ENCODE peak calls at places on chromosomes 1 and 21, in eight cellular contexts. G, H, R, D, A, T, V and O are unnamed samples.

GRCh38 chr1:22745675-22746585 is 35.3 kb downstream of the EPHB2 start:
- DNase-seq in V (no peak), G (no peak), R (no peak), H (no peak), D (peak; percentile 23), T (peak; percentile 60), A (no peak), O (no peak)

GRCh38 chr1:111990878-111991760 is 1.7 kb upstream of the KCND3 start:
- DNase-seq in V (peak; percentile 38), H (no peak), T (peak; percentile 8), D (peak; percentile 55), G (no peak), A (no peak), R (peak; percentile 83), O (peak; percentile 40)

GRCh38 chr1:41353744-41354143 is 7.5 kb upstream of the FOXO6 start:
- DNase-seq in A (no peak), V (no peak), G (no peak), T (no peak), D (peak; percentile 74), H (no peak), R (no peak), O (no peak)

GRCh38 chr1:46003315-46003714 is 129.1 kb downstream of the PIK3R3 start:
- DNase-seq in R (no peak), V (no peak), D (no peak), G (no peak), A (no peak), T (no peak), H (no peak), O (no peak)

GRCh38 chr1:3654549-3655281 is 2.4 kb downstream of the TP73 start:
- DNase-seq in H (no peak), G (no peak), A (no peak), T (no peak), R (no peak), D (no peak), V (no peak), O (no peak)

GRCh38 chr1:20370628-20371200 is 80.0 kb downstream of the VWA5B1 start:
- DNase-seq in D (no peak), G (no peak), H (no peak), T (no peak), R (no peak), A (no peak), V (no peak), O (no peak)

GRCh38 chr21:34189506-34189905 is 116.1 kb downstream of the MRPS6 start:
- DNase-seq in V (no peak), A (no peak), H (no peak), G (no peak), T (no peak), D (no peak), R (no peak), O (no peak)

GRCh38 chr1:117066367-117066766 is 6.2 kb downstream of the TTF2 start:
- DNase-seq in T (no peak), R (no peak), G (no peak), H (no peak), A (no peak), V (no peak), D (no peak), O (no peak)

GRCh38 chr21:17554619-17555472 is 42.0 kb downstream of the CXADR start:
- DNase-seq in H (no peak), G (no peak), T (peak; percentile 12), V (no peak), R (no peak), A (no peak), D (no peak), O (no peak)

GRCh38 chr1:185238447-185238846 is 78.6 kb downstream of the IVNS1ABP start:
- DNase-seq in G (no peak), D (no peak), H (no peak), R (no peak), V (no peak), T (peak; percentile 54), A (no peak), O (no peak)

GRCh38 chr1:63405987-63406386 is 38.6 kb downstream of the ALG6 start:
- DNase-seq in R (no peak), H (no peak), V (no peak), G (no peak), T (no peak), A (no peak), D (no peak), O (no peak)

GRCh38 chr1:217650674-217651073 is 19.5 kb downstream of the SPATA17 start:
- DNase-seq in T (no peak), R (no peak), A (no peak), G (no peak), V (no peak), H (no peak), D (no peak), O (no peak)

GRCh38 chr1:214404571-214405213 is 123.7 kb downstream of the SMYD2 start:
- DNase-seq in R (no peak), H (no peak), D (no peak), G (no peak), T (peak; percentile 60), V (no peak), A (no peak), O (no peak)

GRCh38 chr1:229280921-229281320 is 10.0 kb downstream of the RAB4A start:
- DNase-seq in T (no peak), D (no peak), G (no peak), H (no peak), V (no peak), A (no peak), R (no peak), O (no peak)

GRCh38 chr1:3786468-3787346 is 9.6 kb downstream of the LRRC47 start:
- DNase-seq in H (no peak), T (no peak), R (no peak), G (no peak), A (no peak), D (no peak), V (no peak), O (no peak)

GRCh38 chr1:214146523-214146922 is 134.4 kb upstream of the SMYD2 start:
- DNase-seq in R (no peak), T (no peak), G (no peak), H (no peak), D (peak; percentile 24), V (no peak), A (no peak), O (no peak)

GRCh38 chr21:38297193-38297592 is 40.4 kb downstream of the KCNJ15 start:
- DNase-seq in V (no peak), G (no peak), A (no peak), R (no peak), T (peak; percentile 58), D (no peak), H (no peak), O (no peak)

GRCh38 chr1:54882483-54882882 is 4.5 kb downstream of the DHCR24 start:
- DNase-seq in A (no peak), H (no peak), G (no peak), V (no peak), R (no peak), T (no peak), D (no peak), O (no peak)

GRCh38 chr1:79042117-79042516 is 35.6 kb upstream of the ADGRL4 start:
- DNase-seq in D (no peak), A (no peak), G (no peak), V (no peak), R (no peak), H (no peak), T (peak; percentile 40), O (no peak)

GRCh38 chr1:12191242-12192032 is 24.6 kb downstream of the TNFRSF1B start:
- DNase-seq in V (no peak), D (no peak), G (no peak), H (no peak), T (no peak), A (no peak), R (no peak), O (no peak)

GRCh38 chr1:246726255-246726679 is 2.1 kb downstream of the SCCPDH start:
- DNase-seq in H (no peak), G (no peak), A (no peak), D (no peak), R (no peak), T (no peak), V (no peak), O (no peak)

GRCh38 chr1:184315254-184315653 is 71.6 kb upstream of the C1orf21 start:
- DNase-seq in H (no peak), T (peak; percentile 42), A (no peak), D (no peak), R (no peak), G (no peak), V (no peak), O (no peak)

GRCh38 chr1:38741341-38741740 is 118.2 kb downstream of the RRAGC start:
- DNase-seq in V (no peak), T (no peak), D (no peak), A (no peak), G (no peak), R (no peak), H (no peak), O (no peak)

GRCh38 chr1:232149302-232150201 is 480.4 kb downstream of the SIPA1L2 start:
- DNase-seq in R (no peak), A (no peak), T (peak; percentile 78), V (no peak), D (no peak), H (no peak), G (no peak), O (no peak)

GRCh38 chr1:119181236-119181635 is 40.8 kb upstream of the WARS2 start:
- DNase-seq in D (no peak), G (no peak), H (no peak), R (no peak), V (no peak), A (no peak), T (no peak), O (no peak)

GRCh38 chr1:221470000-221470698 is 271.7 kb downstream of the DUSP10 start:
- DNase-seq in G (no peak), D (no peak), H (no peak), V (no peak), A (no peak), R (no peak), T (no peak), O (no peak)

GRCh38 chr1:14599787-14600186 is 1.3 kb downstream of the KAZN start:
- DNase-seq in H (no peak), G (no peak), V (no peak), T (no peak), R (no peak), A (no peak), D (no peak), O (no peak)

GRCh38 chr21:27649746-27650145 is 682.9 kb upstream of the ADAMTS5 start:
- DNase-seq in T (no peak), H (no peak), R (no peak), A (no peak), V (no peak), D (no peak), G (no peak), O (no peak)

GRCh38 chr1:19477284-19478240 is 7.8 kb downstream of the CAPZB start:
- DNase-seq in R (peak; percentile 40), A (no peak), H (no peak), V (no peak), G (peak; percentile 26), T (no peak), D (no peak), O (no peak)

GRCh38 chr1:204150702-204151561 is 912 bp downstream of the ETNK2 start:
- DNase-seq in A (no peak), R (peak; percentile 41), T (no peak), G (no peak), H (no peak), D (no peak), V (no peak), O (peak; percentile 93)